ENCODE peak calls at places on chromosomes 16 and 17, in six cellular contexts. W, X, Z, L, G and T are unnamed samples.

GRCh38 chr16:1634541-1634940 is 22.4 kb downstream of the CRAMP1 start:
- DNase-seq in W (no peak), X (no peak), Z (no peak), L (no peak), G (no peak), T (no peak)

GRCh38 chr16:31005350-31006085 is 4.9 kb downstream of the STX1B start:
- DNase-seq in W (no peak), X (no peak), Z (no peak), L (no peak), G (no peak), T (no peak)

GRCh38 chr17:73430848-73431247 is 119.0 kb upstream of the CDC42EP4 start:
- DNase-seq in W (no peak), X (no peak), Z (no peak), L (no peak), G (no peak), T (no peak)

GRCh38 chr17:42177684-42178083 is 3.3 kb downstream of the KCNH4 start:
- DNase-seq in W (no peak), X (no peak), Z (no peak), L (no peak), G (no peak), T (no peak)

GRCh38 chr17:9700754-9701476 is 55.6 kb downstream of the USP43 start:
- DNase-seq in W (no peak), X (no peak), Z (no peak), L (no peak), G (no peak), T (no peak)

GRCh38 chr17:42563950-42564349 is 2.0 kb downstream of the COASY start:
- DNase-seq in W (no peak), X (no peak), Z (no peak), L (no peak), G (no peak), T (no peak)

GRCh38 chr16:74448990-74449389 is 27.7 kb upstream of the CLEC18B start:
- DNase-seq in W (peak), X (no peak), Z (no peak), L (no peak), G (no peak), T (no peak)

GRCh38 chr17:19470529-19471261 is 59.7 kb downstream of the RNF112 start:
- DNase-seq in W (no peak), X (no peak), Z (no peak), L (no peak), G (no peak), T (no peak)

GRCh38 chr17:40818733-40819527 is 3.5 kb downstream of the KRT10 start:
- DNase-seq in W (no peak), X (peak), Z (peak), L (peak), G (peak), T (peak)

GRCh38 chr17:21029032-21029431 is 13.8 kb downstream of the USP22 start:
- DNase-seq in W (no peak), X (no peak), Z (no peak), L (peak), G (no peak), T (no peak)

GRCh38 chr16:17367932-17368331 is 102.8 kb downstream of the XYLT1 start:
- DNase-seq in W (no peak), X (no peak), Z (no peak), L (no peak), G (peak), T (no peak)

GRCh38 chr17:45081046-45081703 is 20.1 kb downstream of the NMT1 start:
- DNase-seq in W (no peak), X (peak), Z (no peak), L (no peak), G (no peak), T (no peak)

GRCh38 chr17:81510798-81511549 is 1.6 kb downstream of the ACTG1 start:
- DNase-seq in W (no peak), X (no peak), Z (no peak), L (no peak), G (no peak), T (no peak)

GRCh38 chr17:79417589-79417988 is 193.3 kb downstream of the RBFOX3 start:
- DNase-seq in W (no peak), X (no peak), Z (no peak), L (no peak), G (no peak), T (no peak)

GRCh38 chr17:80358131-80358530 is 56.8 kb upstream of the ENDOV start:
- DNase-seq in W (no peak), X (no peak), Z (no peak), L (no peak), G (no peak), T (no peak)

GRCh38 chr17:21382560-21383495 is 6.7 kb downstream of the KCNJ12 start:
- DNase-seq in W (no peak), X (no peak), Z (no peak), L (no peak), G (no peak), T (no peak)

GRCh38 chr17:35715416-35715815 is 16.0 kb upstream of the RASL10B start:
- DNase-seq in W (no peak), X (no peak), Z (no peak), L (no peak), G (no peak), T (no peak)

GRCh38 chr16:74257061-74257460 is 39.6 kb upstream of the PSMD7 start:
- DNase-seq in W (no peak), X (no peak), Z (no peak), L (no peak), G (no peak), T (no peak)

GRCh38 chr16:50467943-50468748 is 80.0 kb upstream of the NKD1 start:
- DNase-seq in W (no peak), X (no peak), Z (no peak), L (no peak), G (peak), T (no peak)

GRCh38 chr16:89473791-89474414 is 16.5 kb downstream of the ANKRD11 start:
- DNase-seq in W (no peak), X (no peak), Z (no peak), L (no peak), G (no peak), T (no peak)

GRCh38 chr16:72894291-72895151 is 153.4 kb downstream of the ZFHX3 start:
- DNase-seq in W (no peak), X (no peak), Z (no peak), L (no peak), G (no peak), T (no peak)

GRCh38 chr17:28030386-28030785 is 12.1 kb upstream of the NLK start:
- DNase-seq in W (no peak), X (no peak), Z (no peak), L (no peak), G (no peak), T (no peak)

GRCh38 chr16:9092282-9092962 is 978 bp downstream of the HAPSTR1 start:
- DNase-seq in W (no peak), X (no peak), Z (peak), L (peak), G (peak), T (peak)

GRCh38 chr16:23348579-23349469 is 46.7 kb downstream of the SCNN1B start:
- DNase-seq in W (no peak), X (no peak), Z (no peak), L (no peak), G (peak), T (no peak)